ENCODE peak calls at places on chromosomes 6 and 20, in ten cellular contexts. H, E, A, W, G, L, B, U, D and Y are unnamed samples.

GRCh38 chr20:49562341-49563014 is 5.5 kb downstream of the PTGIS start:
- DNase-seq in H (no peak), E (peak; percentile 19), A (peak; percentile 42), W (no peak), G (peak; percentile 80), L (peak; percentile 89), B (peak; percentile 96), U (peak; percentile 49), D (peak; percentile 94), Y (no peak)

GRCh38 chr20:54162378-54162777 is 11.4 kb downstream of the CYP24A1 start:
- DNase-seq in H (no peak), E (no peak), A (no peak), W (no peak), G (no peak), L (no peak), B (no peak), U (no peak), D (no peak), Y (no peak)

GRCh38 chr20:39851459-39851858 is 837.6 kb downstream of the MAFB start:
- DNase-seq in H (no peak), E (no peak), A (no peak), W (no peak), G (no peak), L (no peak), B (no peak), U (no peak), D (no peak), Y (no peak)

GRCh38 chr6:52538252-52538905 is 38.5 kb downstream of the TRAM2 start:
- DNase-seq in H (no peak), E (no peak), A (no peak), W (no peak), G (no peak), L (no peak), B (no peak), U (no peak), D (no peak), Y (no peak)

GRCh38 chr6:138422861-138423260 is 18.8 kb downstream of the HEBP2 start:
- DNase-seq in H (no peak), E (no peak), A (no peak), W (no peak), G (no peak), L (no peak), B (no peak), U (no peak), D (no peak), Y (no peak)

GRCh38 chr20:35828434-35828833 is 56.6 kb downstream of the PHF20 start:
- DNase-seq in H (no peak), E (no peak), A (peak; percentile 16), W (no peak), G (peak; percentile 71), L (peak; percentile 54), B (no peak), U (no peak), D (no peak), Y (no peak)

GRCh38 chr20:38658879-38659612 is 57.4 kb downstream of the ARHGAP40 start:
- DNase-seq in H (no peak), E (no peak), A (peak; percentile 24), W (peak; percentile 25), G (no peak), L (no peak), B (peak; percentile 16), U (no peak), D (no peak), Y (peak; percentile 42)

GRCh38 chr6:74161380-74161779 is 465.4 kb downstream of the CD109 start:
- DNase-seq in H (no peak), E (no peak), A (no peak), W (no peak), G (no peak), L (no peak), B (no peak), U (no peak), D (no peak), Y (no peak)

GRCh38 chr6:84882768-84883766 is 118.7 kb upstream of the TBX18 start:
- DNase-seq in H (no peak), E (no peak), A (no peak), W (no peak), G (no peak), L (no peak), B (no peak), U (no peak), D (no peak), Y (no peak)

GRCh38 chr20:35615667-35616464 is at the start of gene SPAG4:
- DNase-seq in H (peak; percentile 100), E (peak; percentile 99), A (peak; percentile 100), W (peak; percentile 100), G (peak; percentile 99), L (peak; percentile 99), B (peak; percentile 100), U (peak; percentile 100), D (peak; percentile 99), Y (peak; percentile 54)

GRCh38 chr6:84762220-84762940 is 2.0 kb downstream of the TBX18 start:
- DNase-seq in H (no peak), E (no peak), A (no peak), W (no peak), G (no peak), L (no peak), B (peak; percentile 76), U (no peak), D (peak; percentile 48), Y (no peak)

GRCh38 chr6:113994934-113995342 is 24.0 kb upstream of the HDAC2 start:
- DNase-seq in H (no peak), E (peak; percentile 68), A (peak; percentile 18), W (no peak), G (no peak), L (peak; percentile 44), B (no peak), U (peak; percentile 55), D (no peak), Y (peak; percentile 73)

GRCh38 chr6:69835414-69836179 is 30.8 kb upstream of the COL19A1 start:
- DNase-seq in H (peak; percentile 5), E (peak; percentile 16), A (peak; percentile 64), W (no peak), G (no peak), L (peak; percentile 20), B (no peak), U (no peak), D (no peak), Y (peak; percentile 42)

GRCh38 chr20:40868568-40869223 is 159.9 kb upstream of the TOP1 start:
- DNase-seq in H (peak; percentile 3), E (no peak), A (peak; percentile 15), W (no peak), G (no peak), L (peak; percentile 39), B (no peak), U (no peak), D (peak; percentile 49), Y (no peak)

GRCh38 chr6:170186006-170186908 is 104.6 kb downstream of the DLL1 start:
- DNase-seq in H (no peak), E (peak; percentile 5), A (peak; percentile 0), W (no peak), G (no peak), L (no peak), B (no peak), U (peak; percentile 16), D (no peak), Y (no peak)

GRCh38 chr6:70575899-70576298 is 9.2 kb downstream of the SDHAF4 start:
- DNase-seq in H (no peak), E (no peak), A (no peak), W (no peak), G (no peak), L (no peak), B (no peak), U (no peak), D (no peak), Y (no peak)

GRCh38 chr6:90294614-90294988 is 2.0 kb downstream of the BACH2 start:
- DNase-seq in H (no peak), E (no peak), A (no peak), W (peak; percentile 55), G (no peak), L (no peak), B (no peak), U (no peak), D (no peak), Y (no peak)

GRCh38 chr6:56860466-56860865 is 94.4 kb upstream of the BEND6 start:
- DNase-seq in H (no peak), E (no peak), A (no peak), W (no peak), G (no peak), L (no peak), B (no peak), U (no peak), D (no peak), Y (peak; percentile 32)
- H3K4me1 ChIP-seq in H (no peaks in the 10 kb centered on the region), E (no peaks in the 10 kb centered on the region), A (no peaks in the 10 kb centered on the region), W (no peaks in the 10 kb centered on the region), G (peaks cover 28% of the 10 kb centered on the region), L (peaks cover 37% of the 10 kb centered on the region), B (peaks cover 4% of the 10 kb centered on the region), U (peaks cover 10% of the 10 kb centered on the region), D (no peaks in the 10 kb centered on the region), Y (peaks cover 3% of the 10 kb centered on the region)

DNA sequence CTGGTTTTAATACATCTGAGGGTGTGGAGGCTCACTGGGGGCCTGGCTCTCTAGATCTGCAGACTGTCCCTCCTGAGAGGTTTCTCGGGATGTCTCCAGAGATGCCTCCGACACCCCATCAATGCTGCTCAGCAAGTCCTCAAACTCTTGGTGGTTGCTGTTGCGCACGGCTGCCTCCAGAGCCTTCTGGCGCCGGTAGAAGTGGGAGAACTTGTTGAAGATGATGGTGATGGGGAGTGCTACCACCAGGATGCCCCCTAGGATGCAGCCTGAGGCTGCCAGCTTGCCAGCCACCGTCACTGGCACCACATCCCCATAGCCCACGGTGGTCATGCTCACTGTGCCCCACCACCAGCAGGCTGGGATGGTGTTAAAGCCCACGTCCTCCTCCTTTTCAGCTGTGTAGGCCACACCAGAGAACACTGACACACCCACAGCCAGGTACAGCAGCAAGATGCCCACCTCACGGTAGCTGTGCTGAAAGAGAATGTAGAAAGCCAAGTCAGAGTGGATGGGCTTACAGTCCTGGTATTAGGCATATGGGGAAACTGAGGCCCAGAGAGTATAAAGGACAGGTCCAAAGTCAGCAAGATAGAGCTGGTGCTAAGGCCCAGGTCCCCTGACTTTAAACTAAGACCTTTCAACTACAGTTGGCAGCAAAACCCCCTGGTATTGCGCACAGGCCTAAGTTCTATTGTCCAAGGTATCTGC is 5.9 kb downstream of the KCNS1 start:
- DNase-seq in H (no peak), E (no peak), A (no peak), W (no peak), G (no peak), L (no peak), B (no peak), U (no peak), D (no peak), Y (no peak)
- H3K27me3 ChIP-seq in H (no peaks in the 10 kb centered on the region), E (peaks cover 3% of the 10 kb centered on the region), A (peaks cover 19% of the 10 kb centered on the region), W (peaks cover 13% of the 10 kb centered on the region), G (peaks cover 42% of the 10 kb centered on the region), L (peaks cover 42% of the 10 kb centered on the region), B (peaks cover 3% of the 10 kb centered on the region), U (peaks cover 23% of the 10 kb centered on the region), D (no peaks in the 10 kb centered on the region), Y (peaks cover 12% of the 10 kb centered on the region)

GRCh38 chr6:45052325-45052724 is 275.8 kb upstream of the RUNX2 start:
- DNase-seq in H (no peak), E (no peak), A (no peak), W (no peak), G (no peak), L (no peak), B (no peak), U (no peak), D (no peak), Y (no peak)
- H3K4me1 ChIP-seq in H (peaks cover 2% of the 10 kb centered on the region), E (no peaks in the 10 kb centered on the region), A (no peaks in the 10 kb centered on the region), W (peaks cover 10% of the 10 kb centered on the region), G (no peaks in the 10 kb centered on the region), L (no peaks in the 10 kb centered on the region), B (no peaks in the 10 kb centered on the region), U (no peaks in the 10 kb centered on the region), D (no peaks in the 10 kb centered on the region), Y (no peaks in the 10 kb centered on the region)

DNA sequence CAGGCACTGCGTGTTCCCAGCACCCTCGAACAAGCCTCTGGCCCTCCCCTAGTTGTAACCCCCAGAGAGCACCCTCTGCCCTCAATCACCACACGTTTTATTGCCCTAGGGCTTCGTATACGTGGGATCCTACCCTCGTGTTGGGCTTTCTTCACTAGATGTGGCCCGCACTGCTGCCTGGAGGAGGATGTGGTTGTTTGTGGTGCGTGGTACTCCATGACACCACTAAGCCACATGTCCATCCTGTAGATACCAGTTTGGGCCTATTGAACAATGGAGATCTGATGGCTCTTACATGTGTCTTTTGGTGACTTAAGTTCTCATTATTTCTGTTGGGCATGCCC is 17.0 kb downstream of the SLC2A4RG start:
- DNase-seq in H (no peak), E (no peak), A (no peak), W (no peak), G (no peak), L (no peak), B (no peak), U (no peak), D (no peak), Y (peak; percentile 6)
- H3K27me3 ChIP-seq in H (no peaks in the 10 kb centered on the region), E (no peaks in the 10 kb centered on the region), A (no peaks in the 10 kb centered on the region), W (no peaks in the 10 kb centered on the region), G (no peaks in the 10 kb centered on the region), L (no peaks in the 10 kb centered on the region), B (no peaks in the 10 kb centered on the region), U (no peaks in the 10 kb centered on the region), D (no peaks in the 10 kb centered on the region), Y (no peaks in the 10 kb centered on the region)